ENCODE peak calls at places on chromosomes 6 and 20, in seven cellular contexts. One of them, this sample, is unnamed.

GRCh38 chr20:62306440-62307187 is 3.8 kb downstream of the ADRM1 start:
- DNase-seq in fibroblast of pulmonary artery: no peak
- DNase-seq in esophagus squamous epithelium: no peak
- DNase-seq in gastrocnemius medialis: no peak
- DNase-seq in HL-60: peak; percentile 13
- DNase-seq in Peyer's patch: no peak
- DNase-seq in adrenal gland: no peak
- DNase-seq in this sample: no peak

GRCh38 chr6:56851104-56851503 is 103.8 kb upstream of the BEND6 start:
- DNase-seq in fibroblast of pulmonary artery: peak; percentile 37
- DNase-seq in esophagus squamous epithelium: no peak
- DNase-seq in gastrocnemius medialis: no peak
- DNase-seq in HL-60: no peak
- DNase-seq in Peyer's patch: no peak
- DNase-seq in adrenal gland: peak; percentile 23
- DNase-seq in this sample: no peak

GRCh38 chr6:11423072-11423471 is 114.5 kb upstream of the TMEM170B start:
- DNase-seq in fibroblast of pulmonary artery: no peak
- DNase-seq in esophagus squamous epithelium: no peak
- DNase-seq in gastrocnemius medialis: no peak
- DNase-seq in HL-60: no peak
- DNase-seq in Peyer's patch: no peak
- DNase-seq in adrenal gland: no peak
- DNase-seq in this sample: no peak

GRCh38 chr6:20976391-20976790 is 442.1 kb downstream of the CDKAL1 start:
- DNase-seq in fibroblast of pulmonary artery: no peak
- DNase-seq in esophagus squamous epithelium: no peak
- DNase-seq in gastrocnemius medialis: no peak
- DNase-seq in HL-60: no peak
- DNase-seq in Peyer's patch: no peak
- DNase-seq in adrenal gland: no peak
- DNase-seq in this sample: no peak

GRCh38 chr20:62079166-62079565 is 13.5 kb upstream of the TAF4 start:
- DNase-seq in fibroblast of pulmonary artery: no peak
- DNase-seq in esophagus squamous epithelium: no peak
- DNase-seq in gastrocnemius medialis: no peak
- DNase-seq in HL-60: no peak
- DNase-seq in Peyer's patch: no peak
- DNase-seq in adrenal gland: no peak
- DNase-seq in this sample: no peak

GRCh38 chr6:16635810-16636602 is 125.3 kb downstream of the ATXN1 start:
- DNase-seq in fibroblast of pulmonary artery: peak; percentile 64
- DNase-seq in esophagus squamous epithelium: no peak
- DNase-seq in gastrocnemius medialis: no peak
- DNase-seq in HL-60: no peak
- DNase-seq in Peyer's patch: no peak
- DNase-seq in adrenal gland: peak; percentile 30
- DNase-seq in this sample: no peak

GRCh38 chr6:157533397-157533814 is 152.4 kb downstream of the ZDHHC14 start:
- DNase-seq in fibroblast of pulmonary artery: no peak
- DNase-seq in esophagus squamous epithelium: no peak
- DNase-seq in gastrocnemius medialis: no peak
- DNase-seq in HL-60: no peak
- DNase-seq in Peyer's patch: no peak
- DNase-seq in adrenal gland: no peak
- DNase-seq in this sample: no peak

GRCh38 chr6:145707397-145707796 is 27.9 kb downstream of the EPM2A start:
- DNase-seq in fibroblast of pulmonary artery: no peak
- DNase-seq in esophagus squamous epithelium: no peak
- DNase-seq in gastrocnemius medialis: no peak
- DNase-seq in HL-60: no peak
- DNase-seq in Peyer's patch: no peak
- DNase-seq in adrenal gland: no peak
- DNase-seq in this sample: no peak

GRCh38 chr20:48750941-48751620 is 76.7 kb downstream of the PREX1 start:
- DNase-seq in fibroblast of pulmonary artery: peak; percentile 67
- DNase-seq in esophagus squamous epithelium: no peak
- DNase-seq in gastrocnemius medialis: no peak
- DNase-seq in HL-60: peak; percentile 93
- DNase-seq in Peyer's patch: no peak
- DNase-seq in adrenal gland: peak; percentile 48
- DNase-seq in this sample: no peak

GRCh38 chr20:62668441-62669027 is 26.2 kb downstream of the SLCO4A1 start:
- DNase-seq in fibroblast of pulmonary artery: peak; percentile 83
- DNase-seq in esophagus squamous epithelium: no peak
- DNase-seq in gastrocnemius medialis: peak; percentile 69
- DNase-seq in HL-60: peak; percentile 59
- DNase-seq in Peyer's patch: peak; percentile 71
- DNase-seq in adrenal gland: peak; percentile 89
- DNase-seq in this sample: no peak

GRCh38 chr6:69953491-69953890 is 87.1 kb downstream of the COL19A1 start:
- DNase-seq in fibroblast of pulmonary artery: no peak
- DNase-seq in esophagus squamous epithelium: no peak
- DNase-seq in gastrocnemius medialis: no peak
- DNase-seq in HL-60: no peak
- DNase-seq in Peyer's patch: no peak
- DNase-seq in adrenal gland: no peak
- DNase-seq in this sample: no peak

GRCh38 chr6:17932362-17932852 is 55.0 kb downstream of the KIF13A start:
- DNase-seq in fibroblast of pulmonary artery: peak; percentile 90
- DNase-seq in esophagus squamous epithelium: no peak
- DNase-seq in gastrocnemius medialis: peak; percentile 33
- DNase-seq in HL-60: peak; percentile 66
- DNase-seq in Peyer's patch: no peak
- DNase-seq in adrenal gland: peak; percentile 58
- DNase-seq in this sample: peak; percentile 85

GRCh38 chr6:111114484-111114883 is 27.2 kb downstream of the SLC16A10 start:
- DNase-seq in fibroblast of pulmonary artery: peak; percentile 8
- DNase-seq in esophagus squamous epithelium: no peak
- DNase-seq in gastrocnemius medialis: no peak
- DNase-seq in HL-60: no peak
- DNase-seq in Peyer's patch: no peak
- DNase-seq in adrenal gland: no peak
- DNase-seq in this sample: no peak

GRCh38 chr20:46207031-46207549 is 89.0 kb downstream of the CD40 start:
- DNase-seq in fibroblast of pulmonary artery: no peak
- DNase-seq in esophagus squamous epithelium: no peak
- DNase-seq in gastrocnemius medialis: peak; percentile 59
- DNase-seq in HL-60: no peak
- DNase-seq in Peyer's patch: no peak
- DNase-seq in adrenal gland: peak; percentile 68
- DNase-seq in this sample: no peak

GRCh38 chr6:71454083-71454482 is 165.5 kb downstream of the OGFRL1 start:
- DNase-seq in fibroblast of pulmonary artery: no peak
- DNase-seq in esophagus squamous epithelium: no peak
- DNase-seq in gastrocnemius medialis: no peak
- DNase-seq in HL-60: peak; percentile 31
- DNase-seq in Peyer's patch: no peak
- DNase-seq in adrenal gland: no peak
- DNase-seq in this sample: no peak

GRCh38 chr20:3654326-3655031 is 8.7 kb downstream of the GFRA4 start:
- DNase-seq in fibroblast of pulmonary artery: no peak
- DNase-seq in esophagus squamous epithelium: no peak
- DNase-seq in gastrocnemius medialis: no peak
- DNase-seq in HL-60: no peak
- DNase-seq in Peyer's patch: no peak
- DNase-seq in adrenal gland: no peak
- DNase-seq in this sample: no peak

GRCh38 chr6:52975580-52975979 is 19.5 kb downstream of the GSTA4 start:
- DNase-seq in fibroblast of pulmonary artery: no peak
- DNase-seq in esophagus squamous epithelium: no peak
- DNase-seq in gastrocnemius medialis: no peak
- DNase-seq in HL-60: no peak
- DNase-seq in Peyer's patch: no peak
- DNase-seq in adrenal gland: no peak
- DNase-seq in this sample: no peak

GRCh38 chr20:32609371-32609773 is 24.2 kb upstream of the NOL4L start:
- DNase-seq in fibroblast of pulmonary artery: no peak
- DNase-seq in esophagus squamous epithelium: no peak
- DNase-seq in gastrocnemius medialis: no peak
- DNase-seq in HL-60: no peak
- DNase-seq in Peyer's patch: no peak
- DNase-seq in adrenal gland: no peak
- DNase-seq in this sample: no peak

GRCh38 chr20:17612287-17612974 is 42.6 kb downstream of the DSTN start:
- DNase-seq in fibroblast of pulmonary artery: peak; percentile 81
- DNase-seq in esophagus squamous epithelium: no peak
- DNase-seq in gastrocnemius medialis: no peak
- DNase-seq in HL-60: no peak
- DNase-seq in Peyer's patch: peak; percentile 65
- DNase-seq in adrenal gland: peak; percentile 61
- DNase-seq in this sample: no peak

GRCh38 chr20:1324598-1325172 is 4.3 kb downstream of the SDCBP2 start:
- DNase-seq in fibroblast of pulmonary artery: peak; percentile 82
- DNase-seq in esophagus squamous epithelium: no peak
- DNase-seq in gastrocnemius medialis: no peak
- DNase-seq in HL-60: no peak
- DNase-seq in Peyer's patch: peak; percentile 32
- DNase-seq in adrenal gland: peak; percentile 25
- DNase-seq in this sample: no peak

GRCh38 chr20:51680067-51680749 is 88.0 kb downstream of the ATP9A start:
- DNase-seq in fibroblast of pulmonary artery: no peak
- DNase-seq in esophagus squamous epithelium: no peak
- DNase-seq in gastrocnemius medialis: no peak
- DNase-seq in HL-60: no peak
- DNase-seq in Peyer's patch: no peak
- DNase-seq in adrenal gland: no peak
- DNase-seq in this sample: no peak

GRCh38 chr20:51679254-51679921 is 88.8 kb downstream of the ATP9A start:
- DNase-seq in fibroblast of pulmonary artery: no peak
- DNase-seq in esophagus squamous epithelium: no peak
- DNase-seq in gastrocnemius medialis: no peak
- DNase-seq in HL-60: no peak
- DNase-seq in Peyer's patch: no peak
- DNase-seq in adrenal gland: no peak
- DNase-seq in this sample: no peak

DNA sequence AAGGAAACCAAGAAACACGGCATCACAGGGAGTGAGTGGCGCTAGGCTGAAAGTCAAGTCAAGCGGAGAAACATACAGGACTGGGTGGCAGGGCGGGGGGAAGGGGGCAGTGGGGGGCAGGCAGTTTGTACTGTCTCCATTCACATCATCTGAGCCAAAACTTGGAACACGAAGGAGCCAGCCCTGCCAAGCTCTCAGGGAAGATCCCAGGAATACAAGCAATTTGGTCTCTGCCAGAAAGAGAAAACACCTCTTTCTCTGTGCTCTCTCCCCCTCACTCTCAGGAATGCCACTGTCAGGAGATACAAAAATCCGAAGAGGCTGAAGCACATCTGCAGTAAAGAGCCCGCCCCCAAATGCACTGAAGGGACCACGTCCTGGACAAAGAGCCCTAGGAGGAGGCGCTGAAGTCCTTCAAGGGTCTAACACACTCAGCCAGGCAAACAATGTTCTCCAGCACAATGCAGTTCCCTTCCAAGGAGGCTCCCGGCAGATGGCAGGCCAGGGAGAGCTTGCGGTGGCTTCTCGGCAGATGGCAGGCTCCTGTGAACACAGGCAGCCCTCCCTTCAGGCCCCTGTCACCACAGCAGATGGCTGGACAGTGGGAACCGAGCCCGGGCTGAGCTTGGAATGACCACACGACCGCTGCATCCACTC is 90.0 kb downstream of the ATP9A start:
- DNase-seq in fibroblast of pulmonary artery: peak; percentile 10
- DNase-seq in esophagus squamous epithelium: no peak
- DNase-seq in gastrocnemius medialis: no peak
- DNase-seq in HL-60: no peak
- DNase-seq in Peyer's patch: no peak
- DNase-seq in adrenal gland: no peak
- DNase-seq in this sample: no peak
- TF ChIP-seq CTCF in fibroblast of pulmonary artery: peak; percentile 21
- TF ChIP-seq CTCF in esophagus squamous epithelium: no peak
- TF ChIP-seq CTCF in gastrocnemius medialis: no peak
- TF ChIP-seq CTCF in HL-60: no peak
- TF ChIP-seq CTCF in Peyer's patch: no peak
- TF ChIP-seq CTCF in adrenal gland: no peak
- TF ChIP-seq CTCF in this sample: peak; percentile 33

GRCh38 chr6:77425216-77425615 is 38.1 kb downstream of the HTR1B start:
- DNase-seq in fibroblast of pulmonary artery: peak; percentile 22
- DNase-seq in esophagus squamous epithelium: no peak
- DNase-seq in gastrocnemius medialis: no peak
- DNase-seq in HL-60: no peak
- DNase-seq in Peyer's patch: no peak
- DNase-seq in adrenal gland: no peak
- DNase-seq in this sample: no peak
- H3K4me3 ChIP-seq in fibroblast of pulmonary artery: no peak overlapping the region
- H3K4me3 ChIP-seq in esophagus squamous epithelium: no peak overlapping the region
- H3K4me3 ChIP-seq in gastrocnemius medialis: no peak overlapping the region
- H3K4me3 ChIP-seq in HL-60: no peak overlapping the region
- H3K4me3 ChIP-seq in Peyer's patch: no peak overlapping the region
- H3K4me3 ChIP-seq in adrenal gland: no peak overlapping the region
- H3K4me3 ChIP-seq in this sample: no peak overlapping the region

GRCh38 chr20:5024982-5025381 is 23.7 kb upstream of the SLC23A2 start:
- DNase-seq in fibroblast of pulmonary artery: no peak
- DNase-seq in esophagus squamous epithelium: no peak
- DNase-seq in gastrocnemius medialis: no peak
- DNase-seq in HL-60: no peak
- DNase-seq in Peyer's patch: no peak
- DNase-seq in adrenal gland: peak; percentile 54
- DNase-seq in this sample: no peak
- TF ChIP-seq CTCF in fibroblast of pulmonary artery: no peak
- TF ChIP-seq CTCF in esophagus squamous epithelium: no peak
- TF ChIP-seq CTCF in gastrocnemius medialis: no peak
- TF ChIP-seq CTCF in HL-60: no peak
- TF ChIP-seq CTCF in Peyer's patch: no peak
- TF ChIP-seq CTCF in adrenal gland: no peak
- TF ChIP-seq CTCF in this sample: no peak

DNA sequence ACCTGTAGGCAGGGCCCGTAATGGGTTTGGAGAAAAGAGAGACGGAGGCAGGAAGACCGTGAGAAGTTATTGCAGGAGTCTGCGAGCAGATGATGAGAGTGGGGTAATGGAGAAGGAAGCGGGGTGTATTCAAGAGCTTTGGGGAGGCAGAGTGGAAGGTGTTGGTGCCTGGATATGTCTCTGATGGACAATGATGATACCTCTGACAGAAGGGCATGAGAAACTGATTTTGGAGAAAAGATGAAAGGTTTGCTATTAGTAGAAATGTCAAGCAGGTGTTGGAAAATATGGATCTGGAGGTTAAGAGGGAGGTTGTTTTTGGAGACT is 69.4 kb downstream of the CDC5L start:
- DNase-seq in fibroblast of pulmonary artery: no peak
- DNase-seq in esophagus squamous epithelium: no peak
- DNase-seq in gastrocnemius medialis: no peak
- DNase-seq in HL-60: no peak
- DNase-seq in Peyer's patch: no peak
- DNase-seq in adrenal gland: no peak
- DNase-seq in this sample: no peak
- H3K4me3 ChIP-seq in fibroblast of pulmonary artery: no peak overlapping the region
- H3K4me3 ChIP-seq in esophagus squamous epithelium: no peak overlapping the region
- H3K4me3 ChIP-seq in gastrocnemius medialis: no peak overlapping the region
- H3K4me3 ChIP-seq in HL-60: no peak overlapping the region
- H3K4me3 ChIP-seq in Peyer's patch: no peak overlapping the region
- H3K4me3 ChIP-seq in adrenal gland: no peak overlapping the region
- H3K4me3 ChIP-seq in this sample: no peak overlapping the region

GRCh38 chr6:79250107-79250514 is 15.6 kb upstream of the HMGN3 start:
- DNase-seq in fibroblast of pulmonary artery: no peak
- DNase-seq in esophagus squamous epithelium: no peak
- DNase-seq in gastrocnemius medialis: no peak
- DNase-seq in HL-60: no peak
- DNase-seq in Peyer's patch: no peak
- DNase-seq in adrenal gland: no peak
- DNase-seq in this sample: no peak
- TF ChIP-seq CTCF in fibroblast of pulmonary artery: no peak
- TF ChIP-seq CTCF in esophagus squamous epithelium: no peak
- TF ChIP-seq CTCF in gastrocnemius medialis: no peak
- TF ChIP-seq CTCF in HL-60: no peak
- TF ChIP-seq CTCF in Peyer's patch: no peak
- TF ChIP-seq CTCF in adrenal gland: peak; percentile 16
- TF ChIP-seq CTCF in this sample: peak; percentile 3